ENCODE peak calls at places on chromosomes 6 and 20, in six cellular contexts. W, P, I, K, M and A are unnamed samples.

GRCh38 chr6:37319856-37320255 is 33.9 kb upstream of the RNF8 start:
- DNase-seq in W (no peak), P (no peak), K (no peak), I (no peak), M (no peak), A (no peak)

GRCh38 chr6:150452642-150453243 is 83.9 kb downstream of the IYD start:
- DNase-seq in K (no peak), I (no peak), M (no peak), W (peak), P (no peak), A (no peak)

GRCh38 chr6:2798586-2799134 is 33.5 kb downstream of the WRNIP1 start:
- DNase-seq in P (no peak), K (no peak), M (no peak), I (no peak), W (no peak), A (no peak)

GRCh38 chr6:32664354-32664753 is 2.1 kb downstream of the HLA-DQB1 start:
- DNase-seq in M (no peak), K (no peak), P (no peak), I (no peak), W (no peak), A (no peak)

GRCh38 chr20:45893831-45894230 is 2.7 kb downstream of the CTSA start:
- DNase-seq in P (no peak), I (no peak), W (peak), M (no peak), K (no peak), A (no peak)

GRCh38 chr6:166525567-166525966 is 60.9 kb downstream of the RAMACL start:
- DNase-seq in M (no peak), I (no peak), W (no peak), P (no peak), K (no peak), A (no peak)

GRCh38 chr6:34248198-34248726 is 544 bp downstream of the SMIM29 start:
- DNase-seq in I (no peak), K (no peak), W (no peak), M (peak), P (no peak), A (no peak)

GRCh38 chr6:36443498-36443844 is 671 bp downstream of the KCTD20 start:
- DNase-seq in W (no peak), K (no peak), I (no peak), M (no peak), P (no peak), A (no peak)

GRCh38 chr6:110404602-110405001 is 10.8 kb downstream of the DDO start:
- DNase-seq in P (no peak), I (no peak), M (no peak), W (no peak), K (no peak), A (no peak)

GRCh38 chr20:44073675-44074071 is 113.3 kb downstream of the JPH2 start:
- DNase-seq in W (no peak), P (no peak), K (no peak), M (no peak), I (no peak), A (no peak)

GRCh38 chr20:51860015-51860882 is 57.9 kb upstream of the SALL4 start:
- DNase-seq in I (no peak), M (no peak), P (no peak), W (peak), K (no peak), A (no peak)

GRCh38 chr20:22385602-22386299 is 198.6 kb downstream of the FOXA2 start:
- DNase-seq in W (no peak), I (no peak), P (no peak), M (no peak), K (no peak), A (no peak)

GRCh38 chr6:95923518-95923917 is 92.3 kb upstream of the FUT9 start:
- DNase-seq in I (no peak), M (no peak), W (no peak), P (peak), K (no peak), A (no peak)

GRCh38 chr20:57746832-57747404 is 37.1 kb upstream of the PMEPA1 start:
- DNase-seq in K (peak), W (no peak), I (no peak), P (no peak), M (no peak), A (no peak)

GRCh38 chr6:157442296-157442695 is 61.3 kb downstream of the ZDHHC14 start:
- DNase-seq in M (peak), K (no peak), I (no peak), P (no peak), W (peak), A (no peak)

GRCh38 chr6:38604700-38605099 is 35.0 kb downstream of the BTBD9 start:
- DNase-seq in K (no peak), I (no peak), P (no peak), M (no peak), W (no peak), A (no peak)

GRCh38 chr20:34269996-34270627 is 28.9 kb downstream of the ASIP start:
- DNase-seq in W (peak), M (no peak), P (no peak), K (no peak), I (no peak), A (no peak)

GRCh38 chr20:9903048-9903651 is 64.3 kb upstream of the PAK5 start:
- DNase-seq in K (no peak), I (no peak), W (no peak), P (peak), M (no peak), A (no peak)